ENCODE peak calls at places on chromosomes 2 and 18, in five cellular contexts. W, B, L, K and M are unnamed samples.

GRCh38 chr2:241035818-241036396 is 37.5 kb downstream of the SNED1 start:
- DNase-seq in W (peak; percentile 44), B (no peak), L (peak; percentile 53), K (no peak), M (peak; percentile 52)

GRCh38 chr2:68043719-68044498 is 18.9 kb downstream of the C1D start:
- DNase-seq in W (no peak), B (no peak), L (no peak), K (no peak), M (no peak)

GRCh38 chr2:95301876-95302641 is 4.9 kb downstream of the KCNIP3 start:
- DNase-seq in W (no peak), B (no peak), L (no peak), K (no peak), M (no peak)

GRCh38 chr2:46909771-46910419 is 5.7 kb downstream of the MCFD2 start:
- DNase-seq in W (no peak), B (no peak), L (peak; percentile 52), K (no peak), M (peak; percentile 59)

GRCh38 chr2:44273076-44273475 is 2.2 kb upstream of the SLC3A1 start:
- DNase-seq in W (no peak), B (no peak), L (no peak), K (no peak), M (no peak)

GRCh38 chr2:20192781-20193180 is 32.1 kb downstream of the SDC1 start:
- DNase-seq in W (no peak), B (no peak), L (no peak), K (no peak), M (no peak)

GRCh38 chr18:55861266-55861665 is 273.3 kb upstream of the TCF4 start:
- DNase-seq in W (no peak), B (no peak), L (no peak), K (no peak), M (no peak)

GRCh38 chr2:105287692-105288091 is 41.8 kb downstream of the TGFBRAP1 start:
- DNase-seq in W (peak; percentile 33), B (peak; percentile 55), L (no peak), K (no peak), M (no peak)

GRCh38 chr2:207286106-207286505 is 120.4 kb upstream of the KLF7 start:
- DNase-seq in W (no peak), B (no peak), L (no peak), K (no peak), M (no peak)

GRCh38 chr2:213246665-213247281 is 37.5 kb upstream of the SPAG16 start:
- DNase-seq in W (peak; percentile 11), B (peak; percentile 2), L (no peak), K (no peak), M (no peak)

GRCh38 chr2:36352024-36352398 is 3.6 kb upstream of the CRIM1 start:
- DNase-seq in W (peak; percentile 67), B (peak; percentile 32), L (no peak), K (no peak), M (no peak)

GRCh38 chr2:185978634-185979405 is 240.2 kb downstream of the FSIP2 start:
- DNase-seq in W (peak; percentile 6), B (no peak), L (no peak), K (no peak), M (no peak)

GRCh38 chr2:2025803-2026202 is 281.5 kb upstream of the PXDN start:
- DNase-seq in W (no peak), B (no peak), L (no peak), K (no peak), M (no peak)

GRCh38 chr2:9830685-9831410 is 12.4 kb upstream of the TAF1B start:
- DNase-seq in W (no peak), B (no peak), L (no peak), K (no peak), M (no peak)

GRCh38 chr18:12014976-12015696 is 33.8 kb downstream of the IMPA2 start:
- DNase-seq in W (no peak), B (no peak), L (no peak), K (no peak), M (no peak)

GRCh38 chr2:98824256-98825042 is 93.5 kb upstream of the MGAT4A start:
- DNase-seq in W (no peak), B (no peak), L (no peak), K (no peak), M (no peak)

GRCh38 chr2:187296869-187297268 is 151.2 kb downstream of the CALCRL start:
- DNase-seq in W (no peak), B (no peak), L (no peak), K (no peak), M (no peak)

DNA sequence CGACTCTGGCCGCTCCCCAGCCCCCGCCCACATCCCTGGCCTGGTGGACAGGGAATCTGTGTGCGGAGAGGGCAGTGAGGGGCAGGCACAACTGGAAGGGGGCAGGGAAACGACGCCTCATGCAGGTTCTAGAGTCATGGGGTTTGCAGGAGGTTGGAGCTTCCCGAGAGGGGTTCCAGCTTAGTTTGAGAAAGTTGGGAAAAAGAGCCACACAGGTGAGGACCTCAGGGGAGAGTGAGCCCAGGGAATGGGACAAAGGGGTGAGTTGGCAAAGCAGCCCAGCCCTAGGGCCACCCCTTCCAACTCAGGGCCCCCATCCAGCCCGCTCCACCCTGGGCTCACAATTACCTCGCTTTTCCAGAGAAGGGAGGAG is 1.7 kb downstream of the RTKN start:
- DNase-seq in W (peak; percentile 84), B (no peak), L (no peak), K (no peak), M (no peak)
- TF ChIP-seq TAF1 in W (no peak), B (no peak), L (no peak), K (no peak), M (no peak)

GRCh38 chr2:230589497-230590015 is 123.1 kb upstream of the CAB39 start:
- DNase-seq in W (no peak), B (no peak), L (peak; percentile 55), K (no peak), M (peak; percentile 41)
- TF ChIP-seq POLR2AphosphoS5 in W (no peak), B (no peak), L (peak; percentile 62), K (no peak), M (peak; percentile 86)

DNA sequence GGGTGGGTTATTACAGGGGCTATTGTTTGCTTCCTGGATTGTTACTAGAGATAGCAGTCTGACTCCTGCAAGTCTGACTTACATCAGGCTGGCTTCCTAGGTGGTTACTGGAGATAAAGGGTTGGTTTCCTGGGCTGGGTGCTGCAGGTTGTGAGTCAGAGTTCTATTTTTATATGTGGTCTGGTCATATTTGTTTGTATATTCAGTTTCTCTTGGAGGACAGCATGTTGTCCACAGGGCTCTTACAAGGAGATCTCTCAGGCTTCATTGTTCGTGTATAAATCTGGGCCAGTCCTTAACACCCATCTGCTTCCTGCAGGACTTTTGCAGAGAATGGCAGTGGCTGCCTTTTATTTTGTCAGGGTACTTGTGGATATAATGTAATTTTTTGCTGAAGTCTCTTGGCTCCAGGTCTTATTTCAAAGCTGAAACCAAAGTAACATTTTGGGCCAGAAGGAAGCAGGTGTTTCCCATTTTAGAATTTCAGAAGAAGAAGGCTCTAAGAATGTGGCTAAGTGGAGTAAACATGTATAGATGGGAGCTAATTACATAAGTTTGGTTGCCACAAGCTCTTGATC is 65.9 kb upstream of the SLC16A14 start:
- DNase-seq in W (no peak), B (no peak), L (no peak), K (no peak), M (no peak)
- TF ChIP-seq TAF1 in W (no peak), B (no peak), L (no peak), K (no peak), M (no peak)

GRCh38 chr2:127897531-127898187 is 11.9 kb upstream of the AMMECR1L start:
- DNase-seq in W (no peak), B (no peak), L (no peak), K (no peak), M (no peak)
- TF ChIP-seq POLR2AphosphoS5 in W (no peak), B (no peak), L (no peak), K (no peak), M (no peak)

GRCh38 chr2:172807011-172807410 is 71.4 kb downstream of the RAPGEF4 start:
- DNase-seq in W (no peak), B (no peak), L (no peak), K (no peak), M (no peak)

GRCh38 chr2:172811027-172811426 is 75.4 kb downstream of the RAPGEF4 start:
- DNase-seq in W (peak; percentile 59), B (no peak), L (no peak), K (no peak), M (no peak)

GRCh38 chr2:172804423-172804822 is 68.8 kb downstream of the RAPGEF4 start:
- DNase-seq in W (no peak), B (no peak), L (no peak), K (no peak), M (no peak)

GRCh38 chr2:172806426-172807008 is 70.9 kb downstream of the RAPGEF4 start:
- DNase-seq in W (peak; percentile 50), B (peak; percentile 30), L (no peak), K (no peak), M (peak; percentile 8)
- TF ChIP-seq TAF1 in W (no peak), B (no peak), L (no peak), K (no peak), M (no peak)